ENCODE peak calls at places on chromosomes 7 and 10, in ten cellular contexts. S is Caco-2; U is prostate gland; R is OCI-LY7; A is adrenal gland; K is GM10248; V is kidney; Y is CD8-positive, alpha-beta T cell; G is A549; Q is IMR-90. M is an unnamed sample.
A peak's percentile ranks its signal among the peaks of the same experiment; 100 is the strongest.

GRCh38 chr7:80665526-80665925 is 27.1 kb downstream of the CD36 start:
- DNase-seq in S (no peak), U (no peak), R (no peak), A (no peak), K (no peak), V (no peak), Y (no peak), G (no peak), Q (no peak), M (no peak)

GRCh38 chr10:89301231-89301630 is 615 bp upstream of the IFIT2 start:
- DNase-seq in S (no peak), U (no peak), R (peak; percentile 27), A (peak; percentile 47), K (no peak), V (no peak), Y (no peak), G (peak; percentile 13), Q (peak; percentile 43), M (no peak)

GRCh38 chr7:2729893-2730716 is 42.1 kb downstream of the AMZ1 start:
- DNase-seq in S (peak; percentile 27), U (no peak), R (no peak), A (no peak), K (no peak), V (peak; percentile 61), Y (no peak), G (no peak), Q (peak; percentile 74), M (no peak)

GRCh38 chr7:117715784-117716445 is 157.3 kb downstream of the CTTNBP2 start:
- DNase-seq in S (peak; percentile 57), U (peak; percentile 63), R (peak; percentile 40), A (no peak), K (peak; percentile 38), V (no peak), Y (no peak), G (peak; percentile 83), Q (peak; percentile 75), M (peak; percentile 16)

GRCh38 chr10:4352566-4352961 is 473.4 kb upstream of the AKR1E2 start:
- DNase-seq in S (no peak), U (no peak), R (no peak), A (no peak), K (no peak), V (no peak), Y (no peak), G (no peak), Q (no peak), M (no peak)

GRCh38 chr7:158651968-158652555 is 52.5 kb downstream of the NCAPG2 start:
- DNase-seq in S (no peak), U (no peak), R (no peak), A (no peak), K (no peak), V (no peak), Y (no peak), G (no peak), Q (no peak), M (no peak)

GRCh38 chr10:85459906-85460305 is 906.7 kb downstream of the GRID1 start:
- DNase-seq in S (no peak), U (no peak), R (no peak), A (no peak), K (no peak), V (no peak), Y (no peak), G (no peak), Q (no peak), M (no peak)

GRCh38 chr10:48693206-48693605 is 8.5 kb downstream of the WDFY4 start:
- DNase-seq in S (no peak), U (no peak), R (no peak), A (no peak), K (no peak), V (no peak), Y (no peak), G (no peak), Q (no peak), M (no peak)

GRCh38 chr7:82443044-82443800 is at the start of gene CACNA2D1:
- DNase-seq in S (no peak), U (peak; percentile 21), R (no peak), A (peak; percentile 50), K (peak; percentile 26), V (peak; percentile 78), Y (no peak), G (no peak), Q (no peak), M (peak; percentile 55)

GRCh38 chr7:90579181-90579688 is 16.9 kb upstream of the CDK14 start:
- DNase-seq in S (no peak), U (peak; percentile 67), R (no peak), A (no peak), K (no peak), V (no peak), Y (no peak), G (no peak), Q (peak; percentile 81), M (no peak)

GRCh38 chr10:43898592-43898991 is 249.9 kb upstream of the ZNF32 start:
- DNase-seq in S (no peak), U (no peak), R (no peak), A (no peak), K (no peak), V (no peak), Y (no peak), G (no peak), Q (no peak), M (no peak)

GRCh38 chr7:44382459-44383300 is 57.3 kb upstream of the CAMK2B start:
- DNase-seq in S (no peak), U (no peak), R (no peak), A (no peak), K (no peak), V (peak; percentile 45), Y (no peak), G (no peak), Q (peak; percentile 43), M (no peak)

GRCh38 chr10:122515022-122515424 is 45.5 kb upstream of the DMBT1 start:
- DNase-seq in S (no peak), U (no peak), R (no peak), A (no peak), K (no peak), V (no peak), Y (no peak), G (no peak), Q (no peak), M (no peak)

GRCh38 chr10:34176351-34176750 is 638.7 kb downstream of the PARD3 start:
- DNase-seq in S (no peak), U (no peak), R (no peak), A (no peak), K (no peak), V (no peak), Y (no peak), G (no peak), Q (no peak), M (no peak)

GRCh38 chr7:29946428-29947186 is 43.0 kb downstream of the SCRN1 start:
- DNase-seq in S (no peak), U (no peak), R (peak; percentile 27), A (peak; percentile 40), K (no peak), V (no peak), Y (no peak), G (peak; percentile 46), Q (no peak), M (no peak)

GRCh38 chr7:94656925-94657731 is 1.2 kb upstream of the SGCE start:
- DNase-seq in S (peak; percentile 43), U (no peak), R (peak; percentile 72), A (no peak), K (no peak), V (peak; percentile 48), Y (peak; percentile 21), G (peak; percentile 48), Q (peak; percentile 40), M (no peak)

GRCh38 chr10:60281792-60282353 is 107.8 kb downstream of the ANK3 start:
- DNase-seq in S (no peak), U (no peak), R (no peak), A (no peak), K (no peak), V (no peak), Y (no peak), G (no peak), Q (no peak), M (no peak)

GRCh38 chr10:79127151-79127961 is 58.6 kb downstream of the ZMIZ1 start:
- DNase-seq in S (peak; percentile 94), U (peak; percentile 37), R (no peak), A (peak; percentile 90), K (no peak), V (peak; percentile 88), Y (no peak), G (peak; percentile 95), Q (peak; percentile 86), M (peak; percentile 32)

GRCh38 chr7:99876491-99876890 is 342 bp downstream of the OR2AE1 start:
- DNase-seq in S (no peak), U (no peak), R (no peak), A (no peak), K (no peak), V (no peak), Y (no peak), G (peak; percentile 10), Q (no peak), M (no peak)
- TF ChIP-seq CTCF in S (no peak), U (no peak), R (peak; percentile 14), A (no peak), K (no peak), V (no peak), Y (no peak), G (no peak), Q (no peak), M (no peak)

GRCh38 chr7:149317986-149318672 is 56.1 kb downstream of the ZNF783 start:
- DNase-seq in S (no peak), U (no peak), R (peak; percentile 30), A (no peak), K (peak; percentile 7), V (no peak), Y (no peak), G (peak; percentile 56), Q (no peak), M (no peak)
- TF ChIP-seq CTCF in S (no peak), U (no peak), R (peak; percentile 65), A (no peak), K (no peak), V (no peak), Y (no peak), G (no peak), Q (no peak), M (no peak)

DNA sequence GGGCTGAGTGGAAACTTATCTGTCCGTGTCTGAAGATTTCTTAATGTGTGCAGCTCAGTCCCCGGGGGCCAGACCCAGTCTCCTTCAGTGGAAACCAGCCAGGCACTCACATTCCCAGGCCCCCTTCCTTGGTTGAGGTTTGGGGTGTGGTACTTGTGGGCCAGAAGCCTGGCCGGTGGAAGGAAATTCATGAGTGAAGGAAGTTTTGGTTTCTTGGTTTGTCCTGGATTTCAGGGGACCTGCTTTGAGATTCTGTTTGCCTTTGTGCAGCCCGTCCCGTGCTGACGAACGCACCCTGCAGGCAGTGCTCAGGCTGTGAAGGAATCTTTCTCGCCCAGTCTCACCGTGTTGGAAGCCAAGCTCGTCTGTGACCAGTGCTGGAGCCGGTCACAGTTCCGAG is 2.9 kb downstream of the INPP5A start:
- DNase-seq in S (no peak), U (peak; percentile 36), R (no peak), A (no peak), K (no peak), V (peak; percentile 66), Y (no peak), G (no peak), Q (peak; percentile 29), M (no peak)
- TF ChIP-seq CTCF in S (no peak), U (no peak), R (no peak), A (no peak), K (no peak), V (peak; percentile 12), Y (no peak), G (no peak), Q (peak; percentile 27), M (peak; percentile 10)

DNA sequence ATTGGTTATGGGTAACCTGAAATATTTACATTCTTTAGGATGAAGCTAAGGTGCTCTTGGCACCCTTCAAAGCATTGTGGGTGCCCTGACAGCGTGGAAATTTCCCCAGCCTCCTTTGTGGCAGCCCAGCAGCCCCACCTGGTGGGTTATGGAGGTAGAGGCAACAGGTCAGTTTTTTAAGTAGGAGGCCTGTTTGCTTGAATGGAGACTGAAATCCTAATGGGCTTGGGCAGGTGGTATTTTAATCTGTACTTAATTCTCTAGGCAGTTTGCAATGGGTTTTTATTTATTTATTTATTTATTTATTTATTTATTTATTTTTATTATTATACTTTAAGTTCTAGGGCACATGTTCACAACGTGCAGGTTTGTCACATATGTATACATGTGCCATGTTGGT is 139.4 kb downstream of the EPC1 start:
- DNase-seq in S (peak; percentile 79), U (peak; percentile 47), R (peak; percentile 48), A (peak; percentile 32), K (peak; percentile 68), V (no peak), Y (peak; percentile 54), G (peak; percentile 55), Q (peak; percentile 28), M (peak; percentile 33)
- TF ChIP-seq CTCF in S (peak; percentile 97), U (peak; percentile 56), R (peak; percentile 79), A (peak; percentile 50), K (peak; percentile 59), V (peak; percentile 59), Y (peak; percentile 50), G (peak; percentile 62), Q (peak; percentile 63), M (peak; percentile 80)